ENCODE peak calls at places on chromosomes 4 and X, in six cellular contexts. I, F, D, U, P and C are unnamed samples.
A peak's percentile ranks its signal among the peaks of the same experiment; 100 is the strongest.

GRCh38 chrX:2898861-2899512 is 30.2 kb downstream of the ARSD start:
- DNase-seq in I (no peak), F (no peak), D (no peak), U (no peak), P (no peak), C (no peak)

GRCh38 chrX:21747523-21747922 is 10.4 kb downstream of the SMPX start:
- DNase-seq in I (no peak), F (no peak), D (no peak), U (peak; percentile 16), P (no peak), C (no peak)

GRCh38 chr4:1126506-1126905 is 13.1 kb upstream of the RNF212 start:
- DNase-seq in I (peak; percentile 25), F (no peak), D (peak; percentile 51), U (no peak), P (no peak), C (no peak)

GRCh38 chrX:37060999-37061398 is 52.8 kb downstream of the FAM47C start:
- DNase-seq in I (peak; percentile 46), F (peak; percentile 1), D (peak; percentile 36), U (peak; percentile 7), P (peak; percentile 36), C (peak; percentile 31)

GRCh38 chr4:186676531-186677158 is 47.0 kb downstream of the FAT1 start:
- DNase-seq in I (peak; percentile 79), F (peak; percentile 95), D (peak; percentile 93), U (no peak), P (no peak), C (no peak)

GRCh38 chrX:140817943-140818342 is 108.4 kb downstream of the LINC00632 start:
- DNase-seq in I (peak; percentile 41), F (no peak), D (peak; percentile 26), U (peak; percentile 13), P (peak; percentile 2), C (peak; percentile 18)

GRCh38 chr4:161555689-161556660 is 607.8 kb downstream of the FSTL5 start:
- DNase-seq in I (peak; percentile 26), F (peak; percentile 10), D (no peak), U (no peak), P (peak; percentile 68), C (no peak)

GRCh38 chrX:16603822-16604221 is 46.1 kb upstream of the S100G start:
- DNase-seq in I (peak; percentile 17), F (no peak), D (peak; percentile 9), U (no peak), P (peak; percentile 25), C (no peak)

GRCh38 chr4:78310056-78310731 is 241.4 kb upstream of the ANXA3 start:
- DNase-seq in I (peak; percentile 86), F (no peak), D (no peak), U (no peak), P (no peak), C (no peak)

GRCh38 chr4:27638163-27638915 is 777.7 kb downstream of the STIM2 start:
- DNase-seq in I (peak; percentile 24), F (no peak), D (no peak), U (no peak), P (no peak), C (no peak)

GRCh38 chrX:129654652-129655546 is at the start of gene APLN:
- DNase-seq in I (peak; percentile 34), F (no peak), D (peak; percentile 54), U (peak; percentile 52), P (peak; percentile 6), C (peak; percentile 68)

GRCh38 chr4:123941306-123941705 is 544.7 kb downstream of the SPRY1 start:
- DNase-seq in I (peak; percentile 30), F (no peak), D (peak; percentile 70), U (no peak), P (no peak), C (no peak)

GRCh38 chr4:141391293-141391692 is 170.6 kb downstream of the ZNF330 start:
- DNase-seq in I (peak; percentile 19), F (no peak), D (peak; percentile 25), U (no peak), P (no peak), C (no peak)

GRCh38 chrX:103503853-103504207 is 15.5 kb downstream of the RAB40A start:
- DNase-seq in I (peak; percentile 18), F (no peak), D (peak; percentile 11), U (no peak), P (no peak), C (no peak)

GRCh38 chr4:41631538-41631937 is 93.6 kb downstream of the LIMCH1 start:
- DNase-seq in I (no peak), F (no peak), D (peak; percentile 84), U (no peak), P (no peak), C (no peak)

GRCh38 chrX:11352296-11352741 is 59.1 kb downstream of the AMELX start:
- DNase-seq in I (peak; percentile 65), F (no peak), D (peak; percentile 44), U (no peak), P (no peak), C (no peak)

GRCh38 chr4:170990989-170991589 is 822.1 kb upstream of the GALNTL6 start:
- DNase-seq in I (peak; percentile 24), F (no peak), D (no peak), U (peak; percentile 52), P (peak; percentile 67), C (peak; percentile 42)

GRCh38 chr4:84733343-84734033 is 150.6 kb downstream of the CDS1 start:
- DNase-seq in I (no peak), F (no peak), D (no peak), U (no peak), P (no peak), C (no peak)

GRCh38 chr4:186854256-186854655 is 130.6 kb upstream of the FAT1 start:
- DNase-seq in I (peak; percentile 23), F (no peak), D (peak; percentile 60), U (no peak), P (no peak), C (no peak)

GRCh38 chr4:147899512-147899911 is 167.6 kb downstream of the ARHGAP10 start:
- DNase-seq in I (peak; percentile 37), F (no peak), D (peak; percentile 54), U (no peak), P (no peak), C (no peak)

GRCh38 chrX:23779025-23779424 is 3.9 kb upstream of the SAT1 start:
- DNase-seq in I (peak; percentile 73), F (no peak), D (peak; percentile 92), U (no peak), P (no peak), C (no peak)

GRCh38 chr4:6198768-6199343 is 1.5 kb downstream of the JAKMIP1 start:
- DNase-seq in I (no peak), F (no peak), D (no peak), U (peak; percentile 65), P (peak; percentile 68), C (no peak)

GRCh38 chr4:76897522-76898384 is at the start of gene SOWAHB:
- DNase-seq in I (no peak), F (no peak), D (no peak), U (peak; percentile 86), P (peak; percentile 32), C (no peak)

GRCh38 chr4:176824645-176825366 is 32.1 kb upstream of the VEGFC start:
- DNase-seq in I (no peak), F (no peak), D (peak; percentile 8), U (no peak), P (no peak), C (no peak)

GRCh38 chr4:81375745-81376144 is 96.0 kb downstream of the RASGEF1B start:
- DNase-seq in I (no peak), F (no peak), D (no peak), U (no peak), P (no peak), C (no peak)

GRCh38 chr4:124863039-124863545 is 150.6 kb upstream of the ANKRD50 start:
- DNase-seq in I (no peak), F (no peak), D (no peak), U (no peak), P (no peak), C (no peak)

GRCh38 chr4:102390438-102390837 is 45.2 kb upstream of the SLC39A8 start:
- DNase-seq in I (peak; percentile 64), F (no peak), D (no peak), U (no peak), P (peak; percentile 39), C (no peak)

GRCh38 chrX:113202601-113203000 is 362.0 kb upstream of the AMOT start:
- DNase-seq in I (no peak), F (no peak), D (no peak), U (no peak), P (no peak), C (no peak)

GRCh38 chr4:77052352-77052751 is 23.4 kb downstream of the CCNI start:
- DNase-seq in I (peak; percentile 59), F (no peak), D (peak; percentile 82), U (peak; percentile 39), P (peak; percentile 62), C (peak; percentile 46)